ENCODE peak calls at places on chromosomes 12 and 14, in five cellular contexts. S is stimulated activated effector memory CD8-positive, alpha-beta T cell treated with anti-CD3 and anti-CD28 coated beads, Interleukin-12 subunit alpha, Interleukin-12 subunit beta, amount 100 ng/mL, for 72 hours; O is EH; U is NCI-H226; J is astrocyte of the spinal cord. H is an unnamed sample.

GRCh38 chr12:106442575-106442974 is 85.0 kb downstream of the POLR3B start:
- DNase-seq in U (no peak), S (no peak), O (no peak), J (no peak), H (no peak)

GRCh38 chr12:1107669-1108068 is 116.6 kb downstream of the ERC1 start:
- DNase-seq in S (no peak), O (peak), J (no peak), U (no peak), H (peak)

GRCh38 chr14:83164016-83164415 is 1630.4 kb upstream of the SEL1L start:
- DNase-seq in U (peak), O (peak), J (peak), S (no peak), H (no peak)

GRCh38 chr14:45651906-45652305 is 398.9 kb upstream of the MIS18BP1 start:
- DNase-seq in S (no peak), J (peak), U (peak), O (peak), H (no peak)

GRCh38 chr12:53505086-53505485 is 2.2 kb downstream of the NPFF start:
- DNase-seq in S (no peak), J (peak), U (no peak), O (peak), H (no peak)

GRCh38 chr12:7959278-7960063 is 23.5 kb upstream of the SLC2A3 start:
- DNase-seq in J (peak), O (no peak), S (no peak), U (peak), H (peak)

GRCh38 chr14:74412753-74413152 is 13.3 kb downstream of the SYNDIG1L start:
- DNase-seq in S (no peak), U (no peak), O (no peak), J (no peak), H (no peak)

GRCh38 chr12:53427905-53428594 is 4.4 kb downstream of the AMHR2 start:
- DNase-seq in J (peak), S (no peak), O (peak), U (peak), H (no peak)

GRCh38 chr12:52351196-52352059 is 15.9 kb downstream of the KRT85 start:
- DNase-seq in J (no peak), O (no peak), U (no peak), S (peak), H (no peak)

GRCh38 chr12:41188058-41188840 is at the start of gene PDZRN4:
- DNase-seq in U (no peak), J (no peak), O (no peak), S (no peak), H (peak)